ENCODE peak calls at places on chromosomes 16 and 17, in ten cellular contexts. One of them, this sample, is unnamed.

GRCh38 chr16:73149329-73149728 is 101.4 kb upstream of the ZFHX3 start:
- DNase-seq in breast epithelium: no peak
- DNase-seq in K562: no peak
- DNase-seq in IMR-90: no peak
- DNase-seq in A549: no peak
- DNase-seq in transverse colon: peak; percentile 50
- DNase-seq in uterus: no peak
- DNase-seq in tibial nerve: no peak
- DNase-seq in heart left ventricle: no peak
- DNase-seq in prostate gland: no peak
- DNase-seq in this sample: peak; percentile 67

GRCh38 chr17:7242717-7243576 is 698 bp upstream of the GABARAP start:
- DNase-seq in breast epithelium: peak; percentile 97
- DNase-seq in K562: peak; percentile 70
- DNase-seq in IMR-90: peak; percentile 95
- DNase-seq in A549: peak; percentile 99
- DNase-seq in transverse colon: peak; percentile 97
- DNase-seq in uterus: peak; percentile 97
- DNase-seq in tibial nerve: peak; percentile 98
- DNase-seq in heart left ventricle: peak; percentile 97
- DNase-seq in prostate gland: peak; percentile 95
- DNase-seq in this sample: peak; percentile 97

GRCh38 chr17:6641374-6641818 is 536 bp downstream of the TXNDC17 start:
- DNase-seq in breast epithelium: no peak
- DNase-seq in K562: no peak
- DNase-seq in IMR-90: no peak
- DNase-seq in A549: no peak
- DNase-seq in transverse colon: no peak
- DNase-seq in uterus: no peak
- DNase-seq in tibial nerve: no peak
- DNase-seq in heart left ventricle: no peak
- DNase-seq in prostate gland: no peak
- DNase-seq in this sample: no peak

GRCh38 chr16:74449470-74449869 is 28.2 kb upstream of the CLEC18B start:
- DNase-seq in breast epithelium: no peak
- DNase-seq in K562: no peak
- DNase-seq in IMR-90: peak; percentile 79
- DNase-seq in A549: peak; percentile 42
- DNase-seq in transverse colon: peak; percentile 30
- DNase-seq in uterus: peak; percentile 37
- DNase-seq in tibial nerve: peak; percentile 27
- DNase-seq in heart left ventricle: peak; percentile 40
- DNase-seq in prostate gland: no peak
- DNase-seq in this sample: no peak

GRCh38 chr17:38451840-38452529 is 23.7 kb downstream of the ARHGAP23 start:
- DNase-seq in breast epithelium: no peak
- DNase-seq in K562: peak; percentile 39
- DNase-seq in IMR-90: peak; percentile 94
- DNase-seq in A549: no peak
- DNase-seq in transverse colon: no peak
- DNase-seq in uterus: peak; percentile 79
- DNase-seq in tibial nerve: no peak
- DNase-seq in heart left ventricle: no peak
- DNase-seq in prostate gland: no peak
- DNase-seq in this sample: peak; percentile 64

GRCh38 chr16:83701494-83701893 is 106.3 kb upstream of the HSBP1 start:
- DNase-seq in breast epithelium: no peak
- DNase-seq in K562: peak; percentile 58
- DNase-seq in IMR-90: peak; percentile 45
- DNase-seq in A549: peak; percentile 29
- DNase-seq in transverse colon: no peak
- DNase-seq in uterus: no peak
- DNase-seq in tibial nerve: no peak
- DNase-seq in heart left ventricle: no peak
- DNase-seq in prostate gland: peak; percentile 8
- DNase-seq in this sample: no peak

GRCh38 chr16:75065808-75066149 is 50.8 kb downstream of the LDHD start:
- DNase-seq in breast epithelium: no peak
- DNase-seq in K562: no peak
- DNase-seq in IMR-90: no peak
- DNase-seq in A549: no peak
- DNase-seq in transverse colon: peak; percentile 28
- DNase-seq in uterus: no peak
- DNase-seq in tibial nerve: no peak
- DNase-seq in heart left ventricle: no peak
- DNase-seq in prostate gland: no peak
- DNase-seq in this sample: no peak

GRCh38 chr16:85601730-85602401 is 11.3 kb upstream of the GSE1 start:
- DNase-seq in breast epithelium: no peak
- DNase-seq in K562: peak; percentile 64
- DNase-seq in IMR-90: peak; percentile 24
- DNase-seq in A549: no peak
- DNase-seq in transverse colon: peak; percentile 23
- DNase-seq in uterus: no peak
- DNase-seq in tibial nerve: no peak
- DNase-seq in heart left ventricle: peak; percentile 69
- DNase-seq in prostate gland: no peak
- DNase-seq in this sample: no peak

GRCh38 chr16:67283826-67284555 is 4.7 kb downstream of the PLEKHG4 start:
- DNase-seq in breast epithelium: no peak
- DNase-seq in K562: no peak
- DNase-seq in IMR-90: no peak
- DNase-seq in A549: no peak
- DNase-seq in transverse colon: no peak
- DNase-seq in uterus: no peak
- DNase-seq in tibial nerve: no peak
- DNase-seq in heart left ventricle: no peak
- DNase-seq in prostate gland: no peak
- DNase-seq in this sample: no peak

GRCh38 chr16:67282447-67282805 is 3.1 kb downstream of the PLEKHG4 start:
- DNase-seq in breast epithelium: no peak
- DNase-seq in K562: no peak
- DNase-seq in IMR-90: no peak
- DNase-seq in A549: no peak
- DNase-seq in transverse colon: no peak
- DNase-seq in uterus: no peak
- DNase-seq in tibial nerve: no peak
- DNase-seq in heart left ventricle: no peak
- DNase-seq in prostate gland: no peak
- DNase-seq in this sample: no peak

GRCh38 chr16:67283039-67283825 is 3.9 kb downstream of the PLEKHG4 start:
- DNase-seq in breast epithelium: no peak
- DNase-seq in K562: no peak
- DNase-seq in IMR-90: peak; percentile 44
- DNase-seq in A549: peak; percentile 50
- DNase-seq in transverse colon: no peak
- DNase-seq in uterus: no peak
- DNase-seq in tibial nerve: no peak
- DNase-seq in heart left ventricle: no peak
- DNase-seq in prostate gland: no peak
- DNase-seq in this sample: no peak

GRCh38 chr16:67280090-67281015 is 1.0 kb downstream of the PLEKHG4 start:
- DNase-seq in breast epithelium: no peak
- DNase-seq in K562: no peak
- DNase-seq in IMR-90: no peak
- DNase-seq in A549: no peak
- DNase-seq in transverse colon: no peak
- DNase-seq in uterus: no peak
- DNase-seq in tibial nerve: no peak
- DNase-seq in heart left ventricle: no peak
- DNase-seq in prostate gland: no peak
- DNase-seq in this sample: no peak

DNA sequence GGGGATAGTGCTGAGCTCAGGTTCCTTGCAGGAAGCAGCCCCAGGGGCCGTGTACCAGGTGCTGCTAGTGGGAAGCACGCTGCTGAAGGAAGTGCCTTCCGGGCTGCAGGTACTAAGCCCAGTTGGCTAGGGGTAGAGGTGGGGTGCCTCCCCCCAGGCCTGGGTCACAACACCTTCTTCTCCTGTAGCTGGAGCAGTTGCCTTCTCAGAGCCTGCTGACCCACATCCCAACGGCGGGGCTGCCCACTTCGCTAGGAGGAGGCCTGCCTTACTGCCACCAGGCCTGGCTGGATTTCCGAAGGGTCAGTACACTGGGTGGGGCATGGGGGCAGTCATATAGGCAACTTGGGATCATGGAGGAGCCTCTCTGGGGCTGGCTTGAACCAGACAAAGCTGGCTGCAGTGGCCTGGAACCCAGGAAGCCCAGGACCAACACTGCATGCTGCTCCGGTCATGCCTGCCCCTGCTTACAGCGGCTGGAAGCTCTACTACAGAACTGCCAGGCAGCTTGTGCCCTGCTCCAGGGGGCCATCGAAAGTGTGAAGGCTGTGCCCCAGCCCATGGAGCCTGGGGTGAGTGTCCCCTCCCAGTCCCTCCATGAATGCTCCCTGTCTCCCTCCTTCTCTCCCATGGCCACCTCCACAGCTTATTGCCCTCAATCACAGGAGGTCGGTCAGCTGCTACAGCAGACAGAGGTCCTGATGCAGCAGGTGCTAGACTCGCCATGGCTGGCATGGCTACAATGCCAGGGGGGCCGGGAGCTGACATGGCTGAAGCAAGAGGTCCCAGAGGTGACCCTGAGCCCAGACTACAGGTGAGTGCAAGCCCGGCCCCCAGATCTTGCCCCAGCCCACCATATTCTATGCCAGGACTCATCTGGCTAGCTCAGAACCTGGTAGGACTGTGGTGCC is 2.5 kb downstream of the PLEKHG4 start:
- DNase-seq in breast epithelium: no peak
- DNase-seq in K562: no peak
- DNase-seq in IMR-90: no peak
- DNase-seq in A549: no peak
- DNase-seq in transverse colon: no peak
- DNase-seq in uterus: no peak
- DNase-seq in tibial nerve: no peak
- DNase-seq in heart left ventricle: no peak
- DNase-seq in prostate gland: no peak
- DNase-seq in this sample: no peak
- TF ChIP-seq POLR2A in breast epithelium: no peak
- TF ChIP-seq POLR2A in K562: no peak
- TF ChIP-seq POLR2A in IMR-90: no peak
- TF ChIP-seq POLR2A in A549: no peak
- TF ChIP-seq POLR2A in transverse colon: no peak
- TF ChIP-seq POLR2A in uterus: no peak
- TF ChIP-seq POLR2A in tibial nerve: no peak
- TF ChIP-seq POLR2A in heart left ventricle: no peak
- TF ChIP-seq POLR2A in prostate gland: no peak
- TF ChIP-seq POLR2A in this sample: no peak

GRCh38 chr16:28205974-28206373 is 5.8 kb downstream of the XPO6 start:
- DNase-seq in breast epithelium: no peak
- DNase-seq in K562: no peak
- DNase-seq in IMR-90: no peak
- DNase-seq in A549: no peak
- DNase-seq in transverse colon: no peak
- DNase-seq in uterus: no peak
- DNase-seq in tibial nerve: no peak
- DNase-seq in heart left ventricle: no peak
- DNase-seq in prostate gland: no peak
- DNase-seq in this sample: no peak

GRCh38 chr16:28205117-28205899 is 6.5 kb downstream of the XPO6 start:
- DNase-seq in breast epithelium: no peak
- DNase-seq in K562: no peak
- DNase-seq in IMR-90: no peak
- DNase-seq in A549: no peak
- DNase-seq in transverse colon: no peak
- DNase-seq in uterus: no peak
- DNase-seq in tibial nerve: no peak
- DNase-seq in heart left ventricle: no peak
- DNase-seq in prostate gland: no peak
- DNase-seq in this sample: no peak

GRCh38 chr16:28202147-28202746 is 9.5 kb downstream of the XPO6 start:
- DNase-seq in breast epithelium: no peak
- DNase-seq in K562: peak; percentile 62
- DNase-seq in IMR-90: no peak
- DNase-seq in A549: peak; percentile 29
- DNase-seq in transverse colon: no peak
- DNase-seq in uterus: no peak
- DNase-seq in tibial nerve: no peak
- DNase-seq in heart left ventricle: no peak
- DNase-seq in prostate gland: no peak
- DNase-seq in this sample: no peak

GRCh38 chr16:28204622-28205021 is 7.1 kb downstream of the XPO6 start:
- DNase-seq in breast epithelium: no peak
- DNase-seq in K562: no peak
- DNase-seq in IMR-90: no peak
- DNase-seq in A549: no peak
- DNase-seq in transverse colon: no peak
- DNase-seq in uterus: no peak
- DNase-seq in tibial nerve: no peak
- DNase-seq in heart left ventricle: no peak
- DNase-seq in prostate gland: no peak
- DNase-seq in this sample: no peak

GRCh38 chr16:28204211-28204610 is 7.6 kb downstream of the XPO6 start:
- DNase-seq in breast epithelium: no peak
- DNase-seq in K562: no peak
- DNase-seq in IMR-90: no peak
- DNase-seq in A549: no peak
- DNase-seq in transverse colon: no peak
- DNase-seq in uterus: no peak
- DNase-seq in tibial nerve: no peak
- DNase-seq in heart left ventricle: no peak
- DNase-seq in prostate gland: no peak
- DNase-seq in this sample: no peak
- H3K27ac ChIP-seq in breast epithelium: no peak overlapping the region
- H3K27ac ChIP-seq in K562: no peak overlapping the region
- H3K27ac ChIP-seq in IMR-90: no peak overlapping the region
- H3K27ac ChIP-seq in A549: no peak overlapping the region
- H3K27ac ChIP-seq in transverse colon: no peak overlapping the region
- H3K27ac ChIP-seq in uterus: no peak overlapping the region
- H3K27ac ChIP-seq in tibial nerve: no peak overlapping the region
- H3K27ac ChIP-seq in heart left ventricle: no peak overlapping the region
- H3K27ac ChIP-seq in prostate gland: no peak overlapping the region
- H3K27ac ChIP-seq in this sample: no peak overlapping the region

GRCh38 chr16:3690991-3691720 is 26.2 kb downstream of the TRAP1 start:
- DNase-seq in breast epithelium: no peak
- DNase-seq in K562: no peak
- DNase-seq in IMR-90: no peak
- DNase-seq in A549: peak; percentile 19
- DNase-seq in transverse colon: no peak
- DNase-seq in uterus: peak; percentile 56
- DNase-seq in tibial nerve: peak; percentile 48
- DNase-seq in heart left ventricle: peak; percentile 25
- DNase-seq in prostate gland: no peak
- DNase-seq in this sample: no peak

GRCh38 chr16:3691778-3692177 is 25.5 kb downstream of the TRAP1 start:
- DNase-seq in breast epithelium: no peak
- DNase-seq in K562: no peak
- DNase-seq in IMR-90: no peak
- DNase-seq in A549: no peak
- DNase-seq in transverse colon: no peak
- DNase-seq in uterus: no peak
- DNase-seq in tibial nerve: no peak
- DNase-seq in heart left ventricle: peak; percentile 23
- DNase-seq in prostate gland: no peak
- DNase-seq in this sample: no peak

GRCh38 chr16:3698941-3699340 is 18.4 kb downstream of the TRAP1 start:
- DNase-seq in breast epithelium: no peak
- DNase-seq in K562: no peak
- DNase-seq in IMR-90: peak; percentile 9
- DNase-seq in A549: no peak
- DNase-seq in transverse colon: no peak
- DNase-seq in uterus: no peak
- DNase-seq in tibial nerve: no peak
- DNase-seq in heart left ventricle: peak; percentile 13
- DNase-seq in prostate gland: no peak
- DNase-seq in this sample: no peak

GRCh38 chr16:3696425-3697218 is 20.7 kb downstream of the TRAP1 start:
- DNase-seq in breast epithelium: no peak
- DNase-seq in K562: peak; percentile 65
- DNase-seq in IMR-90: peak; percentile 94
- DNase-seq in A549: peak; percentile 78
- DNase-seq in transverse colon: no peak
- DNase-seq in uterus: no peak
- DNase-seq in tibial nerve: no peak
- DNase-seq in heart left ventricle: peak; percentile 11
- DNase-seq in prostate gland: peak; percentile 69
- DNase-seq in this sample: peak; percentile 49

GRCh38 chr16:3695610-3696369 is 21.5 kb downstream of the TRAP1 start:
- DNase-seq in breast epithelium: no peak
- DNase-seq in K562: no peak
- DNase-seq in IMR-90: no peak
- DNase-seq in A549: no peak
- DNase-seq in transverse colon: no peak
- DNase-seq in uterus: no peak
- DNase-seq in tibial nerve: no peak
- DNase-seq in heart left ventricle: peak; percentile 15
- DNase-seq in prostate gland: no peak
- DNase-seq in this sample: peak; percentile 77
- TF ChIP-seq POLR2A in breast epithelium: no peak
- TF ChIP-seq POLR2A in K562: no peak
- TF ChIP-seq POLR2A in IMR-90: no peak
- TF ChIP-seq POLR2A in A549: no peak
- TF ChIP-seq POLR2A in transverse colon: no peak
- TF ChIP-seq POLR2A in uterus: no peak
- TF ChIP-seq POLR2A in tibial nerve: no peak
- TF ChIP-seq POLR2A in heart left ventricle: no peak
- TF ChIP-seq POLR2A in prostate gland: no peak
- TF ChIP-seq POLR2A in this sample: peak; percentile 66

GRCh38 chr16:80540516-80541305 is at the start of gene DYNLRB2:
- DNase-seq in breast epithelium: peak; percentile 93
- DNase-seq in K562: peak; percentile 89
- DNase-seq in IMR-90: peak; percentile 84
- DNase-seq in A549: peak; percentile 95
- DNase-seq in transverse colon: peak; percentile 95
- DNase-seq in uterus: peak; percentile 91
- DNase-seq in tibial nerve: peak; percentile 76
- DNase-seq in heart left ventricle: peak; percentile 96
- DNase-seq in prostate gland: peak; percentile 92
- DNase-seq in this sample: peak; percentile 97
- H3K27ac ChIP-seq in breast epithelium: peak within 1 kb of the TSS; percentile 91
- H3K27ac ChIP-seq in K562: peak within 1 kb of the TSS; percentile 3
- H3K27ac ChIP-seq in IMR-90: no peak within 1 kb of the TSS
- H3K27ac ChIP-seq in A549: peak within 1 kb of the TSS; percentile 74
- H3K27ac ChIP-seq in transverse colon: peak within 1 kb of the TSS; percentile 66
- H3K27ac ChIP-seq in uterus: peak within 1 kb of the TSS; percentile 59
- H3K27ac ChIP-seq in tibial nerve: peak within 1 kb of the TSS; percentile 75
- H3K27ac ChIP-seq in heart left ventricle: no peak within 1 kb of the TSS
- H3K27ac ChIP-seq in prostate gland: peak within 1 kb of the TSS; percentile 64
- H3K27ac ChIP-seq in this sample: peak within 1 kb of the TSS; percentile 61